ENCODE peak calls at places on chromosomes 5 and 9, in five cellular contexts. M, G, X, R and I are unnamed samples. For H3K4me1, the result is how much of the 10 kb centered on the place peaks cover.

GRCh38 chr9:76292658-76293057 is 101.6 kb downstream of the RFK start:
- DNase-seq in M (no peak), X (no peak), G (no peak), R (no peak), I (no peak)

GRCh38 chr9:94913550-94913949 is 187.1 kb downstream of the AOPEP start:
- DNase-seq in M (no peak), X (no peak), R (no peak), G (no peak), I (no peak)

GRCh38 chr9:110340306-110340705 is 2.6 kb upstream of the TXNDC8 start:
- DNase-seq in R (no peak), X (no peak), M (peak), G (no peak), I (no peak)

GRCh38 chr5:543755-544674 is 19.8 kb upstream of the SLC9A3 start:
- DNase-seq in X (no peak), M (no peak), G (no peak), R (no peak), I (peak)

GRCh38 chr9:71270554-71270953 is 149.1 kb upstream of the TRPM3 start:
- DNase-seq in M (peak), G (no peak), X (no peak), R (no peak), I (no peak)

GRCh38 chr9:122100756-122101155 is 7.6 kb upstream of the TTLL11 start:
- DNase-seq in X (no peak), R (no peak), M (no peak), G (no peak), I (no peak)

GRCh38 chr5:14665949-14666741 is 1.6 kb downstream of the OTULIN start:
- DNase-seq in X (no peak), G (peak), M (peak), R (peak), I (no peak)

GRCh38 chr5:22678886-22679285 is 174.3 kb downstream of the CDH12 start:
- DNase-seq in R (no peak), X (no peak), G (no peak), M (no peak), I (no peak)

GRCh38 chr5:91225848-91226686 is 157.1 kb downstream of the ARRDC3 start:
- DNase-seq in M (no peak), R (no peak), X (peak), G (peak), I (no peak)

GRCh38 chr9:134061019-134061687 is 6.7 kb downstream of the BRD3 start:
- DNase-seq in M (no peak), R (no peak), G (no peak), X (no peak), I (no peak)
- H3K4me1 ChIP-seq in M (under half), R (under half), G (under half), X (under half), I (half or more)

GRCh38 chr5:110297152-110297670 is 429.3 kb downstream of the TMEM232 start:
- DNase-seq in M (no peak), X (no peak), R (no peak), G (no peak), I (no peak)
- H3K4me1 ChIP-seq in M (under half), X (under half), R (under half), G (under half), I (under half)

DNA sequence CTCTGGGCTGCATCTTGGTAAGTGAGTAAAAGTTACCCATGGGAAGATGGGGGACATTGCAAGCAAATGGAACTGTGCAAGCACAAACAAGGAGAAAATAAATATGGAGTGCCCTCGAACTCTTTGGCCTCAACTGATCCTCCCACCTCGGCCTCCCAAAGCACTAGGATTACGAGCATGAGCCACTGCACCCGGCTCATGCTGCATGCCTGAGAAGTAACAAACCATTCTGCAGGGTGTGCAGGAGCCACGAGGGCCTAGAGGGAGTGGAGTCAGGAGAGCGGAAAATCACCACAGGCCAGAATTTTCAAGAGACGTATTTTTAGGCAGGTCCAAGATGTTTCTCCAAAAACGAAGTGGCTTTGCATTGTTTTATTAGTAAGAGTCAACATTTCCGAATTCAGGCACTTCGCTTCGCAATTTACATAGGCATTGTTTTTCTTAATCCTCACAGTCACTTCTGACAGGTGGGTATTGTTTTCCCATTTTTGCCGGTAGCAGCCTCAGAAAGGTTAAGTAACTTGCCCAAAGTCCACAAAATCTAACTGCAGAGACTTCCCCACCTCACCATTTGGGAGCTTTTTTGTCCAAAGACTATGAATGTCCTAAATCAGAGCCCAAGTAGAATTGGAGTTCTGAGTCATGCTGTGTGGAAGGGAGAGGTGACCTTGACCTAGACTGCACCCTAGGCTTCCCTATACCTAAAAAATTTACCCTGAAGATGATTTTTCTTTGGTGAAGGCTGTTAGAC is 230.2 kb downstream of the NR3C1 start:
- DNase-seq in R (no peak), M (no peak), X (no peak), G (no peak), I (no peak)
- H3K4me1 ChIP-seq in R (under half), M (under half), X (under half), G (under half), I (under half)

GRCh38 chr5:40385544-40385943 is 294.2 kb upstream of the PTGER4 start:
- DNase-seq in G (no peak), X (peak), M (peak), R (peak), I (no peak)
- H3K4me1 ChIP-seq in G (under half), X (under half), M (under half), R (under half), I (under half)

DNA sequence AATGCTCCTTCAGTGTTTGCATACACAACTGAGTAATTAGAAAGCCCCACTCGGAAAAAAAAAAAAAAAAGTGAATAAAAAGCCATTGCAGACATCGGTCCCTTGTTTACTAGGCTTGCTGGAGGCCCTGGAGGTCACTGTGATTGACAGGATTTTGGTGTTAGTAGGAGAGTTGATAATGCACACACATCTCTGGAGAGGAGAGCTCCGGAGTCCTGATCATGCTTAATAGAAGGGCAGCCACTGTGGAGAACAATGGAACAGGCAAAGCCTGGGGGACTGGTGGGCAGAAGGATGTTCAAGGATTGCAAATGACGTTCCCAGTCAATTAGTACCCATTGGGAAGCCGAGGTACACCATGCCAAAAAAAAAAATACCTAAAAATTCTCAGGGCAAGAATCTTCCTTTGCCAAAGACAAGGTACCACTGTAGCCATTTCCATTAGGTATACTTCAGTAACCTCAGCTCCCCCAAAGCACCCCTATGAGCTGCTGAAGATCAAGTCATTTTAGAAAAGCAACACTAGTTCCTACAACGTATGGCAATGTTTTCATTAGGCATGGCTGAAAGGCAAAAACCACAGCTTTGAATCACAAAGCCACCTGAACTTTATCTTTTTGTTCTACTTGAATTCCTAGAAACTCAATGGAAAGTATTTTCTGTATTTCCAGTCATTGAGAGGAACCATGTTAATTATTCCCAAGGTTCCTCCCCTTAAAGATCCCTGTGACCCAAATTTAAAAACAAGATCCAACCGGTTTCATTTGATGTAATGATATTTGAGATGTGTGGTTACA is 152.3 kb downstream of the EFNA5 start:
- DNase-seq in X (no peak), M (no peak), R (no peak), G (no peak), I (no peak)
- H3K4me1 ChIP-seq in X (under half), M (under half), R (under half), G (under half), I (under half)